ENCODE peak calls at places on chromosomes 4 and X, in seven cellular contexts. One of them, this sample, is unnamed.

GRCh38 chrX:32532282-32532681 is 679.1 kb downstream of the DMD start:
- DNase-seq in GM13976: no peak
- DNase-seq in cardiac fibroblast: peak; percentile 1
- DNase-seq in A549: no peak
- DNase-seq in right lobe of liver: no peak
- DNase-seq in mesothelial cell of epicardium: no peak
- DNase-seq in pancreas: no peak
- DNase-seq in this sample: no peak

GRCh38 chr4:40877081-40877480 is 127.3 kb downstream of the NSUN7 start:
- DNase-seq in mesothelial cell of epicardium: no peak
- DNase-seq in cardiac fibroblast: no peak
- DNase-seq in GM13976: no peak
- DNase-seq in pancreas: no peak
- DNase-seq in right lobe of liver: no peak
- DNase-seq in A549: no peak
- DNase-seq in this sample: no peak

GRCh38 chrX:2710496-2710895 is 19.4 kb downstream of the CD99 start:
- DNase-seq in right lobe of liver: no peak
- DNase-seq in A549: peak; percentile 81
- DNase-seq in pancreas: no peak
- DNase-seq in mesothelial cell of epicardium: no peak
- DNase-seq in GM13976: no peak
- DNase-seq in cardiac fibroblast: no peak
- DNase-seq in this sample: no peak

GRCh38 chr4:3013839-3014350 is 50.5 kb downstream of the GRK4 start:
- DNase-seq in pancreas: no peak
- DNase-seq in cardiac fibroblast: no peak
- DNase-seq in GM13976: peak; percentile 76
- DNase-seq in right lobe of liver: no peak
- DNase-seq in mesothelial cell of epicardium: no peak
- DNase-seq in A549: no peak
- DNase-seq in this sample: no peak

GRCh38 chr4:103011378-103012025 is 8.0 kb downstream of the SLC9B1 start:
- DNase-seq in A549: no peak
- DNase-seq in right lobe of liver: no peak
- DNase-seq in GM13976: no peak
- DNase-seq in mesothelial cell of epicardium: peak; percentile 44
- DNase-seq in cardiac fibroblast: peak; percentile 54
- DNase-seq in pancreas: no peak
- DNase-seq in this sample: peak; percentile 7

GRCh38 chr4:168955674-168956073 is 54.4 kb downstream of the CBR4 start:
- DNase-seq in GM13976: no peak
- DNase-seq in cardiac fibroblast: peak; percentile 4
- DNase-seq in right lobe of liver: no peak
- DNase-seq in mesothelial cell of epicardium: no peak
- DNase-seq in pancreas: no peak
- DNase-seq in A549: no peak
- DNase-seq in this sample: peak; percentile 3

GRCh38 chrX:53073115-53073581 is 9.0 kb upstream of the TSPYL2 start:
- DNase-seq in GM13976: no peak
- DNase-seq in A549: peak; percentile 15
- DNase-seq in cardiac fibroblast: no peak
- DNase-seq in right lobe of liver: no peak
- DNase-seq in pancreas: no peak
- DNase-seq in mesothelial cell of epicardium: no peak
- DNase-seq in this sample: no peak

GRCh38 chr4:8200302-8200975 is 1.3 kb downstream of the SH3TC1 start:
- DNase-seq in pancreas: no peak
- DNase-seq in cardiac fibroblast: peak; percentile 62
- DNase-seq in right lobe of liver: peak; percentile 59
- DNase-seq in GM13976: peak; percentile 69
- DNase-seq in A549: no peak
- DNase-seq in mesothelial cell of epicardium: no peak
- DNase-seq in this sample: no peak

GRCh38 chr4:156971623-156972369 is at the start of gene PDGFC:
- DNase-seq in right lobe of liver: peak; percentile 88
- DNase-seq in mesothelial cell of epicardium: peak; percentile 80
- DNase-seq in A549: peak; percentile 57
- DNase-seq in cardiac fibroblast: peak; percentile 78
- DNase-seq in GM13976: peak; percentile 47
- DNase-seq in pancreas: peak; percentile 90
- DNase-seq in this sample: peak; percentile 49

GRCh38 chr4:147157860-147158701 is 212.4 kb upstream of the TTC29 start:
- DNase-seq in A549: peak; percentile 20
- DNase-seq in pancreas: peak; percentile 62
- DNase-seq in GM13976: peak; percentile 20
- DNase-seq in mesothelial cell of epicardium: peak; percentile 61
- DNase-seq in cardiac fibroblast: peak; percentile 60
- DNase-seq in right lobe of liver: no peak
- DNase-seq in this sample: no peak

GRCh38 chrX:93120805-93121204 is 552.6 kb downstream of the NAP1L3 start:
- DNase-seq in cardiac fibroblast: no peak
- DNase-seq in pancreas: no peak
- DNase-seq in mesothelial cell of epicardium: no peak
- DNase-seq in GM13976: no peak
- DNase-seq in right lobe of liver: no peak
- DNase-seq in A549: no peak
- DNase-seq in this sample: no peak

GRCh38 chr4:128812360-128812958 is 3.0 kb downstream of the JADE1 start:
- DNase-seq in GM13976: no peak
- DNase-seq in pancreas: peak; percentile 73
- DNase-seq in cardiac fibroblast: peak; percentile 74
- DNase-seq in A549: peak; percentile 62
- DNase-seq in right lobe of liver: peak; percentile 55
- DNase-seq in mesothelial cell of epicardium: peak; percentile 71
- DNase-seq in this sample: peak; percentile 66

GRCh38 chrX:134990475-134991473 is at the start of gene SMIM10:
- DNase-seq in mesothelial cell of epicardium: peak; percentile 57
- DNase-seq in GM13976: peak; percentile 48
- DNase-seq in A549: peak; percentile 5
- DNase-seq in pancreas: peak; percentile 85
- DNase-seq in right lobe of liver: peak; percentile 68
- DNase-seq in cardiac fibroblast: peak; percentile 86
- DNase-seq in this sample: peak; percentile 51

GRCh38 chr4:102518703-102519131 is 17.6 kb downstream of the NFKB1 start:
- DNase-seq in A549: no peak
- DNase-seq in mesothelial cell of epicardium: no peak
- DNase-seq in pancreas: no peak
- DNase-seq in right lobe of liver: no peak
- DNase-seq in cardiac fibroblast: no peak
- DNase-seq in GM13976: no peak
- DNase-seq in this sample: no peak

GRCh38 chr4:38023347-38024202 is 63.4 kb downstream of the PTTG2 start:
- DNase-seq in right lobe of liver: no peak
- DNase-seq in A549: no peak
- DNase-seq in pancreas: no peak
- DNase-seq in mesothelial cell of epicardium: no peak
- DNase-seq in cardiac fibroblast: no peak
- DNase-seq in GM13976: no peak
- DNase-seq in this sample: no peak

GRCh38 chr4:40340034-40340433 is 4.9 kb downstream of the CHRNA9 start:
- DNase-seq in GM13976: no peak
- DNase-seq in right lobe of liver: no peak
- DNase-seq in cardiac fibroblast: no peak
- DNase-seq in mesothelial cell of epicardium: no peak
- DNase-seq in A549: no peak
- DNase-seq in pancreas: no peak
- DNase-seq in this sample: peak; percentile 41

GRCh38 chrX:134981910-134982309 is 8.9 kb upstream of the SMIM10 start:
- DNase-seq in GM13976: no peak
- DNase-seq in A549: no peak
- DNase-seq in right lobe of liver: no peak
- DNase-seq in pancreas: no peak
- DNase-seq in mesothelial cell of epicardium: no peak
- DNase-seq in cardiac fibroblast: no peak
- DNase-seq in this sample: no peak

GRCh38 chrX:37746268-37746931 is 33.5 kb upstream of the CYBB start:
- DNase-seq in A549: no peak
- DNase-seq in cardiac fibroblast: no peak
- DNase-seq in pancreas: no peak
- DNase-seq in mesothelial cell of epicardium: no peak
- DNase-seq in GM13976: peak; percentile 40
- DNase-seq in right lobe of liver: no peak
- DNase-seq in this sample: no peak

GRCh38 chr4:46953564-46953963 is 39.8 kb downstream of the GABRA4 start:
- DNase-seq in A549: no peak
- DNase-seq in right lobe of liver: no peak
- DNase-seq in GM13976: no peak
- DNase-seq in pancreas: no peak
- DNase-seq in cardiac fibroblast: no peak
- DNase-seq in mesothelial cell of epicardium: no peak
- DNase-seq in this sample: no peak

GRCh38 chr4:65983062-65983461 is 312.8 kb upstream of the EPHA5 start:
- DNase-seq in cardiac fibroblast: peak; percentile 65
- DNase-seq in mesothelial cell of epicardium: no peak
- DNase-seq in pancreas: no peak
- DNase-seq in A549: no peak
- DNase-seq in right lobe of liver: no peak
- DNase-seq in GM13976: no peak
- DNase-seq in this sample: no peak

GRCh38 chr4:2823301-2823670 is 20.4 kb upstream of the ADD1 start:
- DNase-seq in A549: no peak
- DNase-seq in cardiac fibroblast: no peak
- DNase-seq in GM13976: no peak
- DNase-seq in right lobe of liver: no peak
- DNase-seq in mesothelial cell of epicardium: no peak
- DNase-seq in pancreas: peak; percentile 54
- DNase-seq in this sample: no peak

GRCh38 chr4:14787894-14788293 is 214.4 kb upstream of the CPEB2 start:
- DNase-seq in mesothelial cell of epicardium: no peak
- DNase-seq in right lobe of liver: no peak
- DNase-seq in GM13976: no peak
- DNase-seq in cardiac fibroblast: peak; percentile 32
- DNase-seq in pancreas: no peak
- DNase-seq in A549: peak; percentile 31
- DNase-seq in this sample: no peak
- TF ChIP-seq CTCF in mesothelial cell of epicardium: no peak
- TF ChIP-seq CTCF in right lobe of liver: peak; percentile 32
- TF ChIP-seq CTCF in GM13976: no peak
- TF ChIP-seq CTCF in cardiac fibroblast: peak; percentile 53
- TF ChIP-seq CTCF in pancreas: no peak
- TF ChIP-seq CTCF in A549: no peak
- TF ChIP-seq CTCF in this sample: peak; percentile 66

GRCh38 chrX:69314436-69315348 is 149.4 kb upstream of the PJA1 start:
- DNase-seq in A549: no peak
- DNase-seq in GM13976: no peak
- DNase-seq in mesothelial cell of epicardium: no peak
- DNase-seq in pancreas: no peak
- DNase-seq in cardiac fibroblast: no peak
- DNase-seq in right lobe of liver: no peak
- DNase-seq in this sample: no peak

GRCh38 chrX:69320116-69320515 is 154.9 kb upstream of the PJA1 start:
- DNase-seq in cardiac fibroblast: no peak
- DNase-seq in pancreas: no peak
- DNase-seq in GM13976: peak; percentile 2
- DNase-seq in mesothelial cell of epicardium: no peak
- DNase-seq in right lobe of liver: no peak
- DNase-seq in A549: no peak
- DNase-seq in this sample: no peak

GRCh38 chrX:69319376-69319775 is 154.1 kb upstream of the PJA1 start:
- DNase-seq in A549: no peak
- DNase-seq in GM13976: peak; percentile 3
- DNase-seq in pancreas: no peak
- DNase-seq in mesothelial cell of epicardium: no peak
- DNase-seq in cardiac fibroblast: no peak
- DNase-seq in right lobe of liver: no peak
- DNase-seq in this sample: no peak

GRCh38 chrX:69318651-69319305 is 153.5 kb upstream of the PJA1 start:
- DNase-seq in cardiac fibroblast: no peak
- DNase-seq in GM13976: no peak
- DNase-seq in pancreas: no peak
- DNase-seq in A549: no peak
- DNase-seq in mesothelial cell of epicardium: no peak
- DNase-seq in right lobe of liver: no peak
- DNase-seq in this sample: no peak

GRCh38 chrX:69317721-69318120 is 152.5 kb upstream of the PJA1 start:
- DNase-seq in cardiac fibroblast: no peak
- DNase-seq in right lobe of liver: no peak
- DNase-seq in GM13976: no peak
- DNase-seq in pancreas: no peak
- DNase-seq in mesothelial cell of epicardium: no peak
- DNase-seq in A549: no peak
- DNase-seq in this sample: no peak
- TF ChIP-seq CTCF in cardiac fibroblast: no peak
- TF ChIP-seq CTCF in right lobe of liver: no peak
- TF ChIP-seq CTCF in GM13976: no peak
- TF ChIP-seq CTCF in pancreas: no peak
- TF ChIP-seq CTCF in mesothelial cell of epicardium: no peak
- TF ChIP-seq CTCF in A549: no peak
- TF ChIP-seq CTCF in this sample: no peak

GRCh38 chrX:28659269-28659668 is 72.0 kb downstream of the IL1RAPL1 start:
- DNase-seq in pancreas: no peak
- DNase-seq in A549: peak; percentile 6
- DNase-seq in GM13976: no peak
- DNase-seq in right lobe of liver: no peak
- DNase-seq in cardiac fibroblast: no peak
- DNase-seq in mesothelial cell of epicardium: no peak
- DNase-seq in this sample: no peak
- TF ChIP-seq CTCF in pancreas: no peak
- TF ChIP-seq CTCF in A549: no peak
- TF ChIP-seq CTCF in GM13976: no peak
- TF ChIP-seq CTCF in right lobe of liver: peak; percentile 27
- TF ChIP-seq CTCF in cardiac fibroblast: no peak
- TF ChIP-seq CTCF in mesothelial cell of epicardium: peak; percentile 70
- TF ChIP-seq CTCF in this sample: no peak

GRCh38 chr4:188434686-188435085 is 295.4 kb downstream of the TRIML1 start:
- DNase-seq in A549: no peak
- DNase-seq in GM13976: no peak
- DNase-seq in cardiac fibroblast: no peak
- DNase-seq in mesothelial cell of epicardium: no peak
- DNase-seq in pancreas: no peak
- DNase-seq in right lobe of liver: no peak
- DNase-seq in this sample: no peak
- TF ChIP-seq CTCF in A549: no peak
- TF ChIP-seq CTCF in GM13976: no peak
- TF ChIP-seq CTCF in cardiac fibroblast: no peak
- TF ChIP-seq CTCF in mesothelial cell of epicardium: no peak
- TF ChIP-seq CTCF in pancreas: no peak
- TF ChIP-seq CTCF in right lobe of liver: no peak
- TF ChIP-seq CTCF in this sample: no peak

DNA sequence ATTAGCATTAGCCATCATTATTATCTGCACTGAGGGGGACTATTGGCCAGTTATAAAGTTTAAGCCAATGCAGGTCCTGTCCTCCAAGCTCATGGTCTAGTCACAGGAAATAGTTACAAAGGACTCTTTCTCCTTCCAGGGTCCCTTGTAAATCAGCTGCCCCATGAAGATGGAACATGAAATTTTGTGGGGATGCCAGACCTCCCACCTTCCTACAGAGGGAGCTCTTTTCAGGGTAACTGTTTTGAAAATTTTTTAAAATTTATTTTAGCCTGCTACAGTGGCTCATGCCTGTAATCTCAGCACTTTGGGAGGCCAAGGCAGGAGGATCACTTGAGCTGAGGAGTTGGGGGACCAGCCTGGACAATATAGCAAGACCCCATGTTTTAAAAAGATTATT is 124.4 kb upstream of the SLC34A2 start:
- DNase-seq in cardiac fibroblast: no peak
- DNase-seq in pancreas: no peak
- DNase-seq in A549: no peak
- DNase-seq in GM13976: no peak
- DNase-seq in mesothelial cell of epicardium: no peak
- DNase-seq in right lobe of liver: no peak
- DNase-seq in this sample: no peak
- TF ChIP-seq CTCF in cardiac fibroblast: peak; percentile 34
- TF ChIP-seq CTCF in pancreas: no peak
- TF ChIP-seq CTCF in A549: peak; percentile 42
- TF ChIP-seq CTCF in GM13976: no peak
- TF ChIP-seq CTCF in mesothelial cell of epicardium: peak; percentile 29
- TF ChIP-seq CTCF in right lobe of liver: peak; percentile 29
- TF ChIP-seq CTCF in this sample: peak; percentile 73

This sample was measured in HFFc6.